ENCODE peak calls at places on chromosomes 4 and X, in six cellular contexts. B is vagina, A is transverse colon, N is stomach, I is Panc1, O is K562. G is an unnamed sample.

GRCh38 chrX:141220342-141221008 is 21.8 kb downstream of the SPANXC start:
- DNase-seq in N (no peak), B (no peak), I (peak; percentile 35), A (no peak), O (no peak), G (no peak)

GRCh38 chr4:6332042-6332668 is 62.5 kb downstream of the WFS1 start:
- DNase-seq in N (peak; percentile 54), O (peak; percentile 66), I (no peak), A (peak; percentile 25), B (no peak), G (no peak)

GRCh38 chrX:17559728-17560379 is 177.4 kb upstream of the SCML1 start:
- DNase-seq in N (peak; percentile 47), I (no peak), B (no peak), A (no peak), O (no peak), G (no peak)

GRCh38 chrX:155056471-155056870 is 14.5 kb downstream of the CMC4 start:
- DNase-seq in A (no peak), B (no peak), N (no peak), I (no peak), O (no peak), G (no peak)

GRCh38 chr4:164138521-164138920 is 615.4 kb upstream of the SMIM31 start:
- DNase-seq in A (no peak), I (no peak), O (no peak), N (no peak), B (no peak), G (no peak)

GRCh38 chr4:169630069-169630468 is 9.7 kb downstream of the CLCN3 start:
- DNase-seq in N (no peak), A (no peak), I (no peak), B (no peak), O (no peak), G (no peak)

GRCh38 chr4:114729339-114729738 is 130.7 kb downstream of the UGT8 start:
- DNase-seq in N (no peak), A (no peak), B (no peak), O (no peak), I (no peak), G (no peak)

GRCh38 chr4:123120473-123120872 is 198.1 kb upstream of the NUDT6 start:
- DNase-seq in I (peak; percentile 76), N (no peak), O (no peak), A (no peak), B (no peak), G (no peak)

GRCh38 chrX:1126738-1127137 is 85.7 kb downstream of the CRLF2 start:
- DNase-seq in O (no peak), A (no peak), B (no peak), I (no peak), N (no peak), G (no peak)

GRCh38 chr4:81723927-81724587 is 252.3 kb upstream of the RASGEF1B start:
- DNase-seq in N (peak; percentile 64), I (no peak), O (no peak), A (peak; percentile 31), B (no peak), G (no peak)

GRCh38 chrX:57156397-57157049 is 19.3 kb upstream of the SPIN2A start:
- DNase-seq in N (peak; percentile 37), O (no peak), I (peak; percentile 10), B (no peak), A (peak; percentile 53), G (no peak)

GRCh38 chr4:22607382-22607781 is 85.4 kb upstream of the GBA3 start:
- DNase-seq in A (peak; percentile 56), I (no peak), B (no peak), N (peak; percentile 61), O (no peak), G (peak; percentile 87)

GRCh38 chrX:10414872-10415703 is 205.3 kb downstream of the MID1 start:
- DNase-seq in A (no peak), N (no peak), B (no peak), I (no peak), O (no peak), G (no peak)

GRCh38 chr4:79686976-79687375 is 278.9 kb upstream of the GK2 start:
- DNase-seq in B (no peak), O (no peak), A (no peak), I (no peak), N (no peak), G (no peak)

GRCh38 chr4:11710484-11710883 is 281.8 kb upstream of the HS3ST1 start:
- DNase-seq in O (no peak), N (no peak), I (no peak), B (no peak), A (no peak), G (no peak)

GRCh38 chr4:167985565-167985964 is 106.8 kb upstream of the ANXA10 start:
- DNase-seq in N (no peak), I (no peak), O (no peak), B (peak; percentile 84), A (no peak), G (no peak)

GRCh38 chr4:77156912-77157858 is at the start of gene CCNG2:
- DNase-seq in N (peak; percentile 84), I (no peak), O (peak; percentile 77), B (peak; percentile 91), A (peak; percentile 88), G (peak; percentile 77)

GRCh38 chrX:83771664-83772063 is 89.3 kb upstream of the CYLC1 start:
- DNase-seq in A (no peak), B (no peak), I (no peak), N (no peak), O (no peak), G (no peak)

GRCh38 chrX:7891928-7892327 is 35.3 kb downstream of the PNPLA4 start:
- DNase-seq in I (no peak), B (no peak), O (no peak), A (no peak), N (no peak), G (no peak)

GRCh38 chr4:39526810-39527295 is 386 bp downstream of the UGDH start:
- DNase-seq in I (no peak), O (peak; percentile 12), B (peak; percentile 89), N (no peak), A (no peak), G (no peak)

GRCh38 chr4:30094866-30095265 is 625.3 kb upstream of the PCDH7 start:
- DNase-seq in O (no peak), N (no peak), A (no peak), I (no peak), B (no peak), G (no peak)

GRCh38 chr4:167419468-167420133 is 185.3 kb upstream of the SPOCK3 start:
- DNase-seq in N (no peak), A (no peak), O (no peak), B (no peak), I (no peak), G (no peak)

GRCh38 chr4:127505203-127505602 is 127.6 kb upstream of the INTU start:
- DNase-seq in A (no peak), O (no peak), I (no peak), B (no peak), N (peak; percentile 61), G (no peak)

GRCh38 chrX:71154196-71154595 is 9.6 kb downstream of the NLGN3 start:
- DNase-seq in N (no peak), O (no peak), B (no peak), I (no peak), A (no peak), G (no peak)

GRCh38 chr4:29199025-29199424 is 1521.1 kb upstream of the PCDH7 start:
- DNase-seq in I (no peak), N (no peak), B (no peak), O (no peak), A (no peak), G (no peak)

GRCh38 chr4:182822554-182822953 is 94.6 kb downstream of the DCTD start:
- DNase-seq in O (no peak), B (no peak), A (no peak), N (no peak), I (no peak), G (no peak)

GRCh38 chrX:52852110-52852872 is 15.6 kb downstream of the XAGE3 start:
- DNase-seq in I (no peak), B (no peak), O (no peak), N (no peak), A (no peak), G (no peak)

GRCh38 chr4:74450298-74450683 is 5.4 kb downstream of the AREG start:
- DNase-seq in B (no peak), A (no peak), N (no peak), I (no peak), O (no peak), G (no peak)
- H3K27ac ChIP-seq in B (no peak overlapping the region), A (no peak overlapping the region), N (no peak overlapping the region), I (no peak overlapping the region), O (peak overlapping the region; percentile 8), G (no peak overlapping the region)

GRCh38 chrX:138858438-138858837 is 146.9 kb upstream of the FGF13 start:
- DNase-seq in B (no peak), A (no peak), N (no peak), I (no peak), O (peak; percentile 17), G (no peak)

GRCh38 chrX:138858946-138859345 is 147.4 kb upstream of the FGF13 start:
- DNase-seq in N (no peak), B (no peak), O (no peak), I (no peak), A (no peak), G (no peak)

GRCh38 chrX:138853936-138854335 is 142.4 kb upstream of the FGF13 start:
- DNase-seq in N (no peak), I (no peak), A (no peak), B (no peak), O (no peak), G (no peak)

GRCh38 chrX:138859421-138859820 is 147.9 kb upstream of the FGF13 start:
- DNase-seq in N (no peak), O (no peak), B (no peak), A (no peak), I (no peak), G (no peak)

DNA sequence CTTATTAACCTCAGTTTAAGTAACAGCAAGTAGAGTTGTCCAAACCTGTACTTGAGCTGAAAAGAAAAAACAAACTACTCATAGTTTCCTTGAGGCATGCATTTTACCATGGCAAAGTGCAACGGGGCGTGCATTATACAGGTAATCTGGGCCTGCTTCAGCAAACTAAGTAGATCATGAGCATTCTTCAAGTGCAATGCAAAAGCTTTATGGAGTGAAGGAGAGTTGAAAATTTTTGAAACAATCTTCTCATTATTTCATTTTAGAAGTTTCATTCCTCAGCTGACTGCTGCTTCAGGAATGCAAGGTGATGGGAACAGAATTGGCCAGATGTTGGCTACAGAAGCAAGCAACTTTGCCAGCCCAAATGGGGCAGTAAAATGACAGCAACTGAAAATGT is 145.4 kb upstream of the FGF13 start:
- DNase-seq in N (no peak), O (no peak), I (no peak), B (no peak), A (no peak), G (no peak)
- TF ChIP-seq CTCF in N (no peak), O (no peak), I (no peak), B (no peak), A (no peak), G (no peak)

GRCh38 chr4:185811509-185812364 is at the start of gene SORBS2:
- DNase-seq in I (no peak), N (peak; percentile 74), O (no peak), B (no peak), A (peak; percentile 74), G (no peak)
- TF ChIP-seq POLR2AphosphoS5 in I (no peak), N (peak; percentile 53), O (no peak), B (no peak), A (no peak), G (no peak)

DNA sequence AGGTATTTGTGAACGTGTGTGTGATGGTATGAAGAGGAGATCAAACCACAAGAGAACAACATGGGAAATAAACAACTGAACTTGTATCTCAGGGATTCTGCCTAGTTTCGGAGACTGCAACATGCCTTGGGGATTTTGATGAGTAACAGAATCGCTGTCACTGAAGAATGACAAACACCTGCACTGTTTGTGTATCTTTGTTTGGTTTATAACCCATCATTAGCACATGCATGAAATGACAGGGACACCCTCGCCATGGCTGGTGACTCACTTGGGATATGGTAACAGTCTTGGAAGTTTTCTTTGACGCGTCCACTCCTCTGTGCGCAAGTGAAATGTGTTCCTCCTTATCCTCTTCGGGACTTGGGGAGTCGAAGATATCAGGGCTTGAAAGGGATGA is 30.3 kb upstream of the MAP3K15 start:
- DNase-seq in O (no peak), N (no peak), I (no peak), A (no peak), B (no peak), G (no peak)
- H3K27ac ChIP-seq in O (no peak overlapping the region), N (no peak overlapping the region), I (no peak overlapping the region), A (no peak overlapping the region), B (no peak overlapping the region), G (no peak overlapping the region)